ENCODE peak calls at places on chromosomes 5 and 9, in five cellular contexts. T is GM12891, R is suprapubic skin, H is spleen, U is breast epithelium. P is an unnamed sample.

GRCh38 chr9:107737987-107738743 is 248.6 kb upstream of the KLF4 start:
- DNase-seq in T (no peak), R (peak), H (no peak), U (no peak), P (no peak)

GRCh38 chr5:68180286-68181038 is 35.1 kb upstream of the PIK3R1 start:
- DNase-seq in T (no peak), R (no peak), H (no peak), U (no peak), P (no peak)

GRCh38 chr9:71147368-71147767 is 25.9 kb upstream of the TRPM3 start:
- DNase-seq in T (no peak), R (no peak), H (no peak), U (no peak), P (no peak)

GRCh38 chr5:126438871-126439270 is 15.7 kb downstream of the GRAMD2B start:
- DNase-seq in T (no peak), R (no peak), H (no peak), U (no peak), P (no peak)

GRCh38 chr5:122985954-122986721 is 50.4 kb downstream of the PPIC start:
- DNase-seq in T (peak), R (no peak), H (no peak), U (no peak), P (no peak)

GRCh38 chr5:68054625-68055024 is 160.9 kb upstream of the PIK3R1 start:
- DNase-seq in T (no peak), R (no peak), H (no peak), U (no peak), P (no peak)

GRCh38 chr9:116066221-116066620 is 87.4 kb upstream of the PAPPA start:
- DNase-seq in T (no peak), R (no peak), H (no peak), U (no peak), P (no peak)

GRCh38 chr9:108469654-108470053 is 386.1 kb downstream of the ACTL7B start:
- DNase-seq in T (no peak), R (no peak), H (no peak), U (no peak), P (no peak)

GRCh38 chr9:136881691-136882108 is 4.6 kb upstream of the TRAF2 start:
- DNase-seq in T (peak), R (no peak), H (peak), U (no peak), P (no peak)

DNA sequence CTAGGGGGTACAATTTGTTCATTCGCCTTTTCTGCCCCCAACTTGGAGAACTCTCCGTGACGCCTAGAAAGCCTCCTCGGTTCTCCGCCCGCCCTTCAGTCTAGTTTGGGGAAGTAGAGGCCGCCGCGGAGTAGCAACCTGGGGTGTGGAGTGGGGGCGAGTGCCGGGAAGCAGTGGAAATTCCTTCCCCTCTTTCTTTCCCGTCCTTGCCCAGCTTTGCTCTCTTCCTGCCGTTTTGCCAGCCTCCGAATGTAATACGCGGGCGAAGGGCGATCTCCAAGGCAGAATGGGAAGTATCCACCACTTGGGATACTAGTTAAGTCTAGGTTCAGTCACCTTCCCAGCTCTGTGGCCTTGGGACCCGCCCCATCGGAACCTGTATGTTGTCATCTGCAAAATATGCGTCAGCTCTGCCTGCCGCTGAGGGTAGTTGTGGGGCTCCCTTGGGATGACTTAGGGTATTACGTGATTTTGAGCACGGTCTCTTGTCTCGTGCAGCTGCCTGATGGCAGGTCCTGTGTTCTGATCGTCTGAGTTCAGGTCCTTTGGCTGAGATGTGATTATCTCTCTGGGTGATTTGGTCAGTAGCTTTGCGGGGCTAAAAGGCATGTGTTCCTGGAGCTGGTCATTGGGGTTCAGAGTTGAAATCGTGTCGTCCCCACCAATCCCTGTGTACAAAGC is 726 bp downstream of the PAM start:
- DNase-seq in T (no peak), R (peak), H (peak), U (peak), P (no peak)
- TF ChIP-seq POLR2AphosphoS5 in T (no peak), R (no peak), H (peak), U (peak), P (no peak)

GRCh38 chr5:7047862-7048261 is 334.6 kb downstream of the TENT4A start:
- DNase-seq in T (no peak), R (no peak), H (no peak), U (no peak), P (no peak)

GRCh38 chr5:7039058-7039457 is 325.8 kb downstream of the TENT4A start:
- DNase-seq in T (no peak), R (no peak), H (no peak), U (no peak), P (no peak)

DNA sequence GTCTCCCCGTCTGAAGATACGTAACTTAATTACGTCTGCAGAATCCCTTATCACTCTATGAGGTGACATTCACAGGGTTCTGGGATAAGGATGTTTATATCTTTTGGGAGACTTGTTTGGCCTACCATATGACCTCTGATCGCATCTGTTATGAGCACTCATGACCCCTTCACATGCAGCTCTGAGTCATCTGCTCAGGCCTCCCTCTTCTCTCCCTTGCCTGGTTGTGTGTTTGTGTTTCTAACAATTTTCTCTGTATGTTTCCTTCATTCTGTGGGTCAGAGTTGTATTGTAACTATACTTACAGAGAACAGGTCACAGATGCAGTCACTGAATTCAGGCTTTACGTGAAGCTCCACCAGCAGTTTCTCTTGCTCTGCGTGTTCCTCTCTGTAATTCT is 330.6 kb downstream of the TENT4A start:
- DNase-seq in T (no peak), R (no peak), H (no peak), U (no peak), P (no peak)
- TF ChIP-seq POLR2AphosphoS5 in T (no peak), R (no peak), H (no peak), U (no peak), P (no peak)

DNA sequence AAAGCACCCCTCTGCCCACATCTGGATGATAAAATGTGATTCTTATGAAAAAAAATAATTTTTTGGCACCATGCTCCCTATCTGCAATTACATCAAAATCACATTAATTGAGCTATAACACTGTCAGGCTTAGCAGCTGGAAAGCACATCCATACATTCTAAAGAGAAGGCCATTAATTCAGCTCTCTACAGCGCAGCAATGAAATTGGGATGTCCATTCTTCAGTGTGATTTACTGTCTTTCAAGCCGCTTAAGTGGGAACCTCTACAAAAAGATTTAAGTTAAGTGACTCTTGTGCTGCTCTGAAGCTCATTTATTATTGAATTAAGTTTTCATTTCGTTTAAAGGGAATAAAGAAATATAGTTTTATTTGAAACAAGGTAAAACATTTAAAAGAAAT is 171.3 kb downstream of the EBF1 start:
- DNase-seq in T (no peak), R (no peak), H (no peak), U (no peak), P (no peak)
- TF ChIP-seq POLR2AphosphoS5 in T (no peak), R (no peak), H (no peak), U (no peak), P (no peak)

DNA sequence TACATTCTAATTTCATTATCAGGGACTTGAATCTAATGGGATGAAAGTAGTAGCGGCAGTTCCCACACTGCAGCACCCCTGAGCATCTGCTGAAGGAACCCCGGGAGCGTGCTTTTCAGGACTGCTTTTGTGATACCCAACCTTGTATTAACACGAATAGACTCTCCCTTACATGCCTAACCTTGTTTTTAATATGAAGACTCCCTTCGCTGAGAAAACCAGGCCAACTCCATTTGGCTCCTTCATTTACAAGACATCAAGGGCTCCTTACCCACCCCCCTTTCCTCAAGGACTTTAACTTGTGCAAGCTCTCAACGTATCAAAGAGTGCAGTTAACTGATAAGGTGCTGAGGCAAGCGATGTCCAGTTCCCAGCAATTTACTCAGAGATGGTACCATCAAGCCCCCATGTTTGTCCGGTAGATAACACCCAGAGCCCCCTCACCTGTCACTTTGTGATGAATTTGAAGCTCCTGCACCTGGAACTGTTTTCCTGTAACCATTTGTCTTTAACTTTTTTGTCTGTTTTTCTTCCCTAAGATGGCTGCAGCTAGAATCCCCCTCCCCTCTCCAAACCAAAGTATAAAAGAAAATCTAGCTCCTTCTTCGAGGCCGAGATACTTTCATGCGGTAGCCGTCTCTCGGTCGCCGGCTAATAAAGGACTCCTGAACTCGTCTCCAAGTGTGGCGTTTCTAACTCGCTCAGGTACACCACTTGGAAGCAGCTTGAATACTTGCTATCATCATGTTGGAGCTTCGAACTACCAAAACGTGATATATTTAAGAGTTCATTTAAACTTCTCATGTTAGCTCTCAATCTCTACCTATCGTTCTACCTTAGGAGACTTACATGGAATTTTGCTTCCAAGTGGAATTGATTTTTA is 10.7 kb downstream of the HNRNPH1 start:
- DNase-seq in T (no peak), R (peak), H (peak), U (no peak), P (no peak)
- TF ChIP-seq POLR2AphosphoS5 in T (peak), R (no peak), H (no peak), U (no peak), P (peak)

GRCh38 chr9:14692536-14692917 is 705 bp downstream of the ZDHHC21 start:
- DNase-seq in T (no peak), R (no peak), H (no peak), U (no peak), P (no peak)

GRCh38 chr9:14690986-14691730 is 2.1 kb downstream of the ZDHHC21 start:
- DNase-seq in T (no peak), R (no peak), H (no peak), U (no peak), P (no peak)

GRCh38 chr9:14692918-14693861 is at the start of gene ZDHHC21:
- DNase-seq in T (peak), R (peak), H (peak), U (peak), P (no peak)
- TF ChIP-seq POLR2AphosphoS5 in T (peak), R (peak), H (peak), U (no peak), P (peak)

GRCh38 chr5:1883120-1883924 is 597 bp upstream of the IRX4 start:
- DNase-seq in T (no peak), R (no peak), H (peak), U (no peak), P (no peak)
- TF ChIP-seq POLR2AphosphoS5 in T (no peak), R (no peak), H (no peak), U (no peak), P (no peak)

GRCh38 chr5:36875789-36876388 is 680 bp upstream of the NIPBL start:
- DNase-seq in T (peak), R (peak), H (peak), U (peak), P (no peak)
- TF ChIP-seq POLR2AphosphoS5 in T (no peak), R (no peak), H (peak), U (no peak), P (no peak)

DNA sequence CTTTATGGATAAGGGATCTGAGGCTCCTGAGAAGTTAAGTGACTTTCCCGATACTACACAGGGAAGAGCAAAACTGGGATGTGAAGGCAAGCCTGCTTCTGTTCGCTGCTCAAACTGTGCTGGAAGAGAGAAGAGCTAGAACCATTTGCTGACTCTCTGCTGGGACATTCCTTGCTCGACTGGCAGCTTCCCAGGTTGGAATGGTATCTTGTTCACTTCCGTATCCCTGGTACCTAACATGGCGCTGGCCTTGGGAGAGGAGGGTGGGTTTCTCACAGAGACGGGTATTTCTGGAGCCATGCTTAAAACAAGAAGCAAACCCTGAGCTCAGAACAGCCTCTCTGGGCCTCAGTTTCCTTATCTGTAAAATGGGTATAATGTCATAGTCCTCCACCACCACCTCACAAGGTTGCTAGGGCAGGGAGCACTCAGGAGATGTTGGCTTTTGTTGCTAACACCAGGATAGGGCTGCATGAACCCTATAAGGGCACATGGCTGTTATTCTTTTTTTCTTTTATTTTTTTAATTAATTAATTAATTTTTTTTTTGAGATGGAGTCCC is 68.0 kb upstream of the STXBP1 start:
- DNase-seq in T (no peak), R (no peak), H (no peak), U (no peak), P (no peak)
- TF ChIP-seq POLR2AphosphoS5 in T (no peak), R (no peak), H (no peak), U (no peak), P (no peak)

P was measured in SK-N-MC.